ENCODE peak calls at places on chromosomes 13 and 19, in eight cellular contexts. A, U, X, C, E, L, O and G are unnamed samples.
A peak's percentile ranks its signal among the peaks of the same experiment; 100 is the strongest.

GRCh38 chr19:10927691-10928562 is 512 bp downstream of the YIPF2 start:
- DNase-seq in A (peak; percentile 35), U (no peak), X (no peak), C (no peak), E (no peak), L (no peak), O (no peak), G (peak; percentile 15)

GRCh38 chr13:44814144-44814543 is 175.1 kb downstream of the NUFIP1 start:
- DNase-seq in A (no peak), U (no peak), X (no peak), C (no peak), E (no peak), L (no peak), O (no peak), G (no peak)

GRCh38 chr13:76965759-76966421 is 17.6 kb downstream of the ACOD1 start:
- DNase-seq in A (no peak), U (peak; percentile 78), X (no peak), C (peak; percentile 61), E (no peak), L (peak; percentile 82), O (peak; percentile 33), G (peak; percentile 73)

GRCh38 chr13:75505327-75505726 is 23.4 kb upstream of the TBC1D4 start:
- DNase-seq in A (no peak), U (no peak), X (no peak), C (no peak), E (no peak), L (no peak), O (no peak), G (no peak)

GRCh38 chr19:5450482-5450881 is 4.7 kb upstream of the ZNRF4 start:
- DNase-seq in A (no peak), U (no peak), X (no peak), C (no peak), E (no peak), L (no peak), O (no peak), G (no peak)

GRCh38 chr19:11699931-11700794 is 38.6 kb downstream of the ZNF823 start:
- DNase-seq in A (peak; percentile 36), U (peak; percentile 30), X (no peak), C (peak; percentile 42), E (no peak), L (no peak), O (no peak), G (peak; percentile 46)

GRCh38 chr13:97257800-97258799 is 36.0 kb downstream of the MBNL2 start:
- DNase-seq in A (no peak), U (peak; percentile 89), X (no peak), C (peak; percentile 90), E (no peak), L (peak; percentile 57), O (peak; percentile 75), G (peak; percentile 88)

GRCh38 chr19:40805258-40805868 is 6.4 kb downstream of the EGLN2 start:
- DNase-seq in A (no peak), U (no peak), X (no peak), C (no peak), E (peak; percentile 67), L (no peak), O (no peak), G (no peak)

GRCh38 chr13:26895081-26895807 is 134.7 kb upstream of the GPR12 start:
- DNase-seq in A (no peak), U (no peak), X (no peak), C (no peak), E (no peak), L (no peak), O (no peak), G (no peak)

GRCh38 chr13:20993661-20994440 is 67.5 kb downstream of the LATS2 start:
- DNase-seq in A (no peak), U (peak; percentile 78), X (no peak), C (peak; percentile 51), E (no peak), L (no peak), O (no peak), G (peak; percentile 92)

GRCh38 chr19:1151037-1151716 is 22.9 kb downstream of the SBNO2 start:
- DNase-seq in A (no peak), U (no peak), X (no peak), C (no peak), E (no peak), L (peak; percentile 38), O (no peak), G (no peak)

GRCh38 chr13:113238542-113238941 is 29.1 kb downstream of the CUL4A start:
- DNase-seq in A (no peak), U (no peak), X (no peak), C (no peak), E (no peak), L (no peak), O (no peak), G (no peak)

GRCh38 chr19:36113895-36114762 is 546 bp downstream of the POLR2I start:
- DNase-seq in A (no peak), U (no peak), X (no peak), C (peak; percentile 30), E (peak; percentile 61), L (peak; percentile 65), O (peak; percentile 42), G (peak; percentile 47)

GRCh38 chr19:18419195-18419698 is at the start of gene SSBP4:
- DNase-seq in A (peak; percentile 73), U (peak; percentile 81), X (no peak), C (peak; percentile 70), E (peak; percentile 86), L (peak; percentile 88), O (peak; percentile 80), G (peak; percentile 64)

GRCh38 chr19:15195381-15195964 is 5.3 kb downstream of the NOTCH3 start:
- DNase-seq in A (no peak), U (peak; percentile 35), X (no peak), C (peak; percentile 61), E (peak; percentile 60), L (no peak), O (peak; percentile 55), G (peak; percentile 74)

GRCh38 chr19:1259206-1259872 is 9.8 kb upstream of the CIRBP start:
- DNase-seq in A (peak; percentile 83), U (peak; percentile 58), X (no peak), C (peak; percentile 51), E (peak; percentile 89), L (peak; percentile 84), O (peak; percentile 67), G (peak; percentile 68)

GRCh38 chr19:5003781-5004180 is 34.9 kb downstream of the KDM4B start:
- DNase-seq in A (no peak), U (no peak), X (no peak), C (no peak), E (no peak), L (no peak), O (no peak), G (no peak)

GRCh38 chr19:3546119-3546518 is 7.1 kb downstream of the TEKTIP1 start:
- DNase-seq in A (no peak), U (no peak), X (no peak), C (no peak), E (no peak), L (no peak), O (no peak), G (no peak)

GRCh38 chr19:42204684-42205083 is 12.8 kb downstream of the DEDD2 start:
- DNase-seq in A (no peak), U (no peak), X (no peak), C (no peak), E (no peak), L (no peak), O (no peak), G (no peak)

GRCh38 chr19:48637948-48638830 is 1.0 kb upstream of the DBP start:
- DNase-seq in A (peak; percentile 92), U (peak; percentile 93), X (peak; percentile 98), C (peak; percentile 96), E (peak; percentile 80), L (peak; percentile 88), O (peak; percentile 85), G (peak; percentile 91)

GRCh38 chr19:6100284-6100915 is 9.9 kb downstream of the RFX2 start:
- DNase-seq in A (no peak), U (no peak), X (no peak), C (no peak), E (no peak), L (no peak), O (no peak), G (no peak)

GRCh38 chr13:66803013-66803739 is 427.0 kb downstream of the PCDH9 start:
- DNase-seq in A (no peak), U (no peak), X (no peak), C (no peak), E (no peak), L (no peak), O (no peak), G (no peak)
- H3K4me3 ChIP-seq in A (no peak overlapping the region), U (no peak overlapping the region), X (no peak overlapping the region), C (no peak overlapping the region), E (no peak overlapping the region), L (no peak overlapping the region), O (no peak overlapping the region), G (no peak overlapping the region)

GRCh38 chr19:44658069-44658727 is 13.1 kb upstream of the CEACAM19 start:
- DNase-seq in A (no peak), U (no peak), X (no peak), C (no peak), E (no peak), L (no peak), O (no peak), G (no peak)

GRCh38 chr19:44649578-44650145 is 6.0 kb downstream of the PVR start:
- DNase-seq in A (no peak), U (no peak), X (no peak), C (no peak), E (no peak), L (no peak), O (no peak), G (no peak)

GRCh38 chr19:44657211-44657921 is 13.7 kb downstream of the PVR start:
- DNase-seq in A (peak; percentile 69), U (peak; percentile 59), X (no peak), C (peak; percentile 68), E (peak; percentile 73), L (peak; percentile 81), O (peak; percentile 39), G (peak; percentile 72)

GRCh38 chr19:44653343-44653742 is 9.6 kb downstream of the PVR start:
- DNase-seq in A (no peak), U (no peak), X (no peak), C (no peak), E (no peak), L (no peak), O (no peak), G (no peak)

GRCh38 chr19:44653977-44654784 is 10.5 kb downstream of the PVR start:
- DNase-seq in A (peak; percentile 65), U (peak; percentile 39), X (no peak), C (peak; percentile 43), E (peak; percentile 86), L (peak; percentile 66), O (peak; percentile 40), G (peak; percentile 41)
- TF ChIP-seq CTCF in A (peak; percentile 74), U (peak; percentile 56), X (peak; percentile 43), C (peak; percentile 54), E (no peak), L (no peak), O (peak; percentile 40), G (peak; percentile 26)

GRCh38 chr19:23345838-23346237 is 49.4 kb downstream of the ZNF91 start:
- DNase-seq in A (no peak), U (no peak), X (no peak), C (no peak), E (no peak), L (no peak), O (no peak), G (no peak)

GRCh38 chr19:23346696-23347095 is 48.6 kb downstream of the ZNF91 start:
- DNase-seq in A (no peak), U (no peak), X (no peak), C (no peak), E (no peak), L (no peak), O (no peak), G (no peak)

GRCh38 chr19:23343434-23344010 is 51.7 kb downstream of the ZNF91 start:
- DNase-seq in A (no peak), U (no peak), X (no peak), C (no peak), E (no peak), L (no peak), O (no peak), G (no peak)
- H3K4me3 ChIP-seq in A (no peak overlapping the region), U (no peak overlapping the region), X (no peak overlapping the region), C (no peak overlapping the region), E (no peak overlapping the region), L (no peak overlapping the region), O (no peak overlapping the region), G (no peak overlapping the region)

GRCh38 chr13:87398047-87398446 is 273.1 kb upstream of the SLITRK5 start:
- DNase-seq in A (no peak), U (no peak), X (no peak), C (no peak), E (no peak), L (no peak), O (no peak), G (no peak)
- TF ChIP-seq CTCF in A (no peak), U (no peak), X (no peak), C (no peak), E (no peak), L (no peak), O (no peak), G (no peak)